ENCODE peak calls at places on chromosome 13, in five cellular contexts. R is GM12865, D is adrenal gland, C is fibroblast of the aortic adventitia, Z is PC-9. Y is an unnamed sample.

GRCh38 chr13:100125946-100126345 is 37.1 kb downstream of the PCCA start:
- DNase-seq in R (no peak), D (no peak), C (no peak), Z (no peak), Y (peak)

GRCh38 chr13:77699059-77699680 is 1.7 kb downstream of the SLAIN1 start:
- DNase-seq in R (no peak), D (no peak), C (no peak), Z (no peak), Y (no peak)

GRCh38 chr13:113664751-113665581 is 2.1 kb upstream of the GRK1 start:
- DNase-seq in R (no peak), D (no peak), C (no peak), Z (no peak), Y (no peak)

GRCh38 chr13:73365681-73366080 is 306.9 kb downstream of the KLF5 start:
- DNase-seq in R (no peak), D (no peak), C (no peak), Z (no peak), Y (peak)

GRCh38 chr13:87674143-87674772 is 3.1 kb downstream of the SLITRK5 start:
- DNase-seq in R (no peak), D (no peak), C (no peak), Z (no peak), Y (no peak)

GRCh38 chr13:24083141-24083540 is 77.4 kb upstream of the SPATA13 start:
- DNase-seq in R (no peak), D (no peak), C (no peak), Z (peak), Y (no peak)

GRCh38 chr13:40471911-40472310 is 194.5 kb downstream of the FOXO1 start:
- DNase-seq in R (no peak), D (no peak), C (no peak), Z (no peak), Y (no peak)

GRCh38 chr13:32496574-32497160 is 41.9 kb downstream of the N4BP2L2 start:
- DNase-seq in R (no peak), D (no peak), C (peak), Z (no peak), Y (no peak)

GRCh38 chr13:31638577-31638976 is 100.7 kb upstream of the RXFP2 start:
- DNase-seq in R (no peak), D (no peak), C (peak), Z (no peak), Y (peak)

GRCh38 chr13:27808866-27809546 is 16.7 kb downstream of the GSX1 start:
- DNase-seq in R (no peak), D (no peak), C (no peak), Z (no peak), Y (peak)

DNA sequence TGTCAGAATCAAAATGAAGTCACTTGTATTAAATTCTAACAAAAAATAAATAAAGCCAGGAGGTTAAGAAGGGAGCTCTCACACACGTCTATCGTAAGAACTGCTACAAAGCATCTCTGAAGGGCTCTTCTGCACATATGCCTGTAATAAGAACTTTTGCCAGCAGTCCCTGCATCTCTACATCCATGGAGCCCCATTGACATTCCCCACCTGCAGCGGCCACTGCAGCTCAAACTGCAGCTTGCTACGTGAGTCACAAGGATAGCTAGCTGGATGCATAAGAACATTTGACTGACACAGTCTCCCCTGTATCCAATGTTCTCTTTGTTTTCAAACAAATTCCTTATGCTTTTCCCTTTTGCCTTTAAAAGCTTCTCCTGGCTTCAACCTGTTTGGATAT is 68.3 kb downstream of the DNAJC3 start:
- DNase-seq in R (no peak), D (no peak), C (no peak), Z (no peak), Y (peak)
- TF ChIP-seq CTCF in R (no peak), D (no peak), C (no peak), Z (no peak), Y (no peak)

DNA sequence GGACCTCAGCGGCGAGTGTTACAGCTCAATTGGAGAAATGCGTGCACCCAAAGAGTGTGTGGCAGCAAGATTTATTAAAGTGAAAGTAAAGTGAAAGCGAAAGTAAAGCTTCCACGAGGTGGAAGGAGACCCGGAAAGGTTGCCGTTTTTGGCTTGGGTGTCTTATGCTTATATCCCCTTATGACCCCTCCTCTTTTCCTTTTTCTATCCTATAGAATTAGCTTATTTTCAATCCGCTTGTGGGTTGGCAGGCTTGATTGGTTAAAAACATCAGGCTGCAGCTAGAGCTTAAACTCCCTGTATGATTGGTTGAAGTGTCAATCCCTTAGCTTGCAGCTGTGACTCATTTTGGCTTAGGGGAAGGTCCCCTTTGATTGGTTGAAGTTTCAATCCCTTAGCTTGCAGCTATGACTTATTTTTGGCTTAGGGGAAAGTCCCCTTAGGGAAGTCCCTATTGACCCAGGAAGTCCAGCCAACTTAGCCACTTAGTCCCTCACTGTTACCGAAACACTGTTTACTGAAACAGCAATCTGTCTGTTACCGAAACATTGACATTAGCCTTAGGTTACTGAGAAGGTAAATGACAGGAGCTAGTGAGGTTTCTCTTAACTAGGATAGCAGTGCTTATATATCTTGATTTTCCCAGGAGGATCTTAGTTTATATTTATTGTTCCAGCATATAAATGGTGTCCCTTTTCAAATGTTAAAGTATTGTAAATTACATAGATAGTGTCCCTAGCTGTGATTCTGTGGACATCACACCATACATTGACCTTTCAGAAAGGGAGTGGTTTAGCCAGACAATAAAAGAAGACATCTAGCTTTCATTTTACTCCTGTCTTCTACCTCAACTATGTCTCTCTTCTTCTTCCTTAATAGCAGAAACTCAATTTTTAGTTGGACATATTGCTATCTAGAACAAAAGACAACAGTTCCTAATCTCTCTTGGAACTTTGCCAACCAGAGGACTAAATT is 575.8 kb downstream of the DACH1 start:
- DNase-seq in R (peak), D (peak), C (peak), Z (peak), Y (peak)
- H3K4me3 ChIP-seq in R (no peak), D (peak), C (peak), Z (peak), Y (peak)

DNA sequence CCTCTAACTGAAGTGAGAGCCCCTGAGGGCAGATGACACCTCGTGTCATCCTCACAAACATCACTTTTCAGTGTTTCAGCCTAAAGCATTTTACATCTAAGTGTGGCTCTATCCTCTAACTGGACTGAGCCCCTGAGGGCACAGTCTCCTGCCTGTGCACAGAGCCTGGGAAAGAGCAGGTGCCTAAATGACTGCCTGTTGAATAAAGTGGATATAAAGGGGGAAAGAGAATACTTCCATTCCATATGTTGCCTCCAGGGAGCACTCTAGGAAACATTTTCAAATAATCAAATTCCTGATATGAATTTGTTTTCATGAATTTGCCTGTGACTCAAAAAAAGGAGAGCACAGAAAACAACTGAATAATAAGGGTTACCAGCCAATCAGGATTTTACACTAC is 32.2 kb downstream of the CNMD start:
- DNase-seq in R (no peak), D (no peak), C (no peak), Z (no peak), Y (no peak)
- TF ChIP-seq CTCF in R (no peak), D (no peak), C (no peak), Z (no peak), Y (no peak)

GRCh38 chr13:106796280-106797047 is 228.5 kb upstream of the ARGLU1 start:
- DNase-seq in R (no peak), D (no peak), C (no peak), Z (no peak), Y (no peak)
- H3K4me3 ChIP-seq in R (peak), D (peak), C (no peak), Z (no peak), Y (peak)

GRCh38 chr13:111039735-111040134 is 75.4 kb upstream of the ARHGEF7 start:
- DNase-seq in R (no peak), D (no peak), C (peak), Z (no peak), Y (no peak)
- TF ChIP-seq CTCF in R (no peak), D (no peak), C (no peak), Z (no peak), Y (no peak)

DNA sequence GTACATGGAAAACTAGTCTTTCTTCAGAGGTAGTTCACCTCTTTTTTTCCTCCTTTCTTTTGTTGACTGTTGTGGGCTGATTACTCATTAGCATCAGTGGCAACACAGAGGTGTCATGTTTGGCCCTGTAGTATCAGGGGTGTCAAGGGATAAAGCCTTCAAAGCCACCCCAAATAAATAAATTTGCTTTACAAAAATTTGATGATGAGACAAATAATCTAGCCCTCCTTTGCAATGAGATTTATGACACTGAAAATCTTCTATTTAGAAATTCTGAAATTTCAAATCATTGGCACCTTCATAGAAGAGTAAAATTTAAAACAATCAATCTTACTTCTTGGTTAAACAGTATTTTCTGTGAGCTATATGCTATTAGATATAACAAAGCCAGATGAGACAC is 1.9 kb downstream of the LACC1 start:
- DNase-seq in R (no peak), D (no peak), C (no peak), Z (no peak), Y (peak)
- H3K4me3 ChIP-seq in R (no peak), D (no peak), C (no peak), Z (no peak), Y (no peak)